ENCODE peak calls at places on chromosomes 7 and 10, in ten cellular contexts. J, F, P, M, X, T, G, E, U and Q are unnamed samples.

GRCh38 chr7:155994253-155994811 is 182.1 kb upstream of the SHH start:
- DNase-seq in M (no peak), G (no peak), F (no peak), X (no peak), E (no peak), U (no peak), P (no peak), J (no peak), T (no peak), Q (no peak)

GRCh38 chr7:45881759-45882464 is 6.4 kb upstream of the IGFBP1 start:
- DNase-seq in P (no peak), U (peak), G (no peak), E (no peak), J (no peak), F (peak), T (peak), M (no peak), X (no peak), Q (no peak)

GRCh38 chr10:13922591-13922990 is 335.8 kb downstream of the PRPF18 start:
- DNase-seq in X (no peak), E (no peak), T (no peak), G (no peak), U (no peak), F (peak), M (no peak), J (no peak), P (no peak), Q (peak)

GRCh38 chr7:11436317-11436716 is 395.7 kb downstream of the THSD7A start:
- DNase-seq in G (no peak), E (no peak), F (peak), U (no peak), J (no peak), X (no peak), T (no peak), P (no peak), M (no peak), Q (no peak)

GRCh38 chr7:362416-363096 is 72.6 kb downstream of the FOXL3 start:
- DNase-seq in P (peak), T (peak), U (no peak), E (no peak), X (no peak), G (no peak), M (no peak), J (no peak), F (peak), Q (no peak)

GRCh38 chr7:51045319-51046102 is 262.8 kb upstream of the GRB10 start:
- DNase-seq in F (peak), X (no peak), U (no peak), P (no peak), J (no peak), E (no peak), G (no peak), T (peak), M (no peak), Q (peak)

GRCh38 chr7:76310102-76310957 is 7.9 kb downstream of the HSPB1 start:
- DNase-seq in U (peak), E (no peak), T (no peak), F (no peak), P (no peak), X (peak), M (peak), J (peak), G (no peak), Q (no peak)

GRCh38 chr7:131027287-131027773 is 293.3 kb upstream of the KLF14 start:
- DNase-seq in P (peak), F (peak), J (peak), E (peak), G (no peak), M (no peak), U (peak), T (peak), X (peak), Q (no peak)

GRCh38 chr7:88262562-88262961 is 42.7 kb upstream of the SRI start:
- DNase-seq in X (no peak), J (no peak), G (no peak), E (no peak), T (no peak), U (no peak), M (no peak), F (no peak), P (no peak), Q (no peak)

GRCh38 chr10:112471878-112472487 is 25.0 kb downstream of the VTI1A start:
- DNase-seq in U (peak), M (no peak), G (peak), E (no peak), P (peak), F (peak), X (no peak), J (peak), T (peak), Q (no peak)

GRCh38 chr10:31028076-31028475 is 3.6 kb downstream of the ZNF438 start:
- DNase-seq in F (no peak), G (no peak), E (no peak), T (peak), U (no peak), P (no peak), M (no peak), J (no peak), X (no peak), Q (no peak)

GRCh38 chr7:41029072-41029492 is 673.8 kb downstream of the INHBA start:
- DNase-seq in M (no peak), X (no peak), E (no peak), G (no peak), U (peak), T (peak), F (peak), J (peak), P (no peak), Q (peak)

GRCh38 chr7:17521437-17521836 is 223.0 kb downstream of the AHR start:
- DNase-seq in M (no peak), G (no peak), P (no peak), F (peak), E (no peak), X (no peak), J (no peak), T (peak), U (no peak), Q (no peak)

GRCh38 chr7:17916786-17917185 is 23.5 kb downstream of the SNX13 start:
- DNase-seq in E (no peak), G (no peak), F (no peak), P (no peak), M (no peak), J (no peak), U (no peak), T (no peak), X (no peak), Q (no peak)

GRCh38 chr7:139651308-139651707 is 126.5 kb downstream of the HIPK2 start:
- DNase-seq in T (no peak), X (no peak), E (no peak), F (no peak), P (no peak), G (no peak), M (no peak), J (no peak), U (no peak), Q (no peak)

GRCh38 chr7:32155712-32156111 is 85.5 kb upstream of the PDE1C start:
- DNase-seq in G (no peak), T (peak), J (no peak), M (no peak), F (peak), P (no peak), U (no peak), X (no peak), E (no peak), Q (no peak)

GRCh38 chr10:15321431-15322321 is 49.4 kb downstream of the FAM171A1 start:
- DNase-seq in G (no peak), M (no peak), F (peak), T (peak), P (no peak), E (no peak), U (no peak), J (no peak), X (no peak), Q (peak)

GRCh38 chr7:133203490-133203889 is 49.4 kb upstream of the EXOC4 start:
- DNase-seq in F (no peak), E (no peak), J (no peak), U (no peak), T (no peak), M (no peak), P (no peak), G (no peak), X (no peak), Q (no peak)

GRCh38 chr7:158239290-158239981 is 348.2 kb downstream of the PTPRN2 start:
- DNase-seq in T (no peak), X (no peak), J (peak), P (no peak), M (no peak), E (no peak), F (no peak), G (no peak), U (peak), Q (no peak)

GRCh38 chr10:122331615-122332446 is 42.7 kb upstream of the PLEKHA1 start:
- DNase-seq in M (no peak), G (no peak), T (no peak), X (peak), J (peak), E (no peak), U (peak), F (no peak), P (no peak), Q (no peak)

GRCh38 chr7:17963281-17963680 is 23.0 kb upstream of the SNX13 start:
- DNase-seq in X (no peak), J (no peak), E (no peak), G (no peak), U (peak), T (peak), F (peak), M (no peak), P (no peak), Q (no peak)

GRCh38 chr10:131981429-131982184 is at the start of gene BNIP3:
- DNase-seq in T (peak), X (peak), G (peak), U (peak), E (peak), F (peak), P (peak), M (peak), J (peak), Q (peak)

GRCh38 chr7:41578700-41579099 is 124.2 kb downstream of the INHBA start:
- DNase-seq in X (no peak), M (no peak), U (peak), F (no peak), P (no peak), T (no peak), G (no peak), E (no peak), J (no peak), Q (peak)

GRCh38 chr10:95363303-95363912 is 72.6 kb upstream of the PDLIM1 start:
- DNase-seq in P (peak), G (peak), X (no peak), E (peak), J (peak), F (peak), T (peak), M (no peak), U (peak), Q (peak)

GRCh38 chr7:42142089-42142488 is 94.9 kb downstream of the GLI3 start:
- DNase-seq in U (no peak), J (no peak), G (no peak), E (no peak), F (no peak), M (no peak), T (no peak), X (no peak), P (no peak), Q (no peak)

GRCh38 chr7:105861252-105861651 is 15.1 kb downstream of the ATXN7L1 start:
- DNase-seq in U (no peak), J (no peak), M (no peak), F (no peak), P (no peak), X (no peak), E (no peak), G (no peak), T (no peak), Q (no peak)

GRCh38 chr10:132360766-132361447 is 28.9 kb downstream of the LRRC27 start:
- DNase-seq in U (peak), P (no peak), M (no peak), E (no peak), F (no peak), J (no peak), X (no peak), G (no peak), T (no peak), Q (no peak)

GRCh38 chr10:94088926-94089381 is 95.2 kb downstream of the PLCE1 start:
- DNase-seq in G (no peak), X (no peak), F (peak), E (no peak), U (no peak), P (no peak), T (peak), J (no peak), M (no peak), Q (no peak)

GRCh38 chr7:151808296-151809155 is 68.4 kb downstream of the PRKAG2 start:
- DNase-seq in P (no peak), M (no peak), X (no peak), U (no peak), T (no peak), E (no peak), G (no peak), F (peak), J (no peak), Q (peak)

GRCh38 chr7:24059775-24060174 is 224.2 kb upstream of the NPY start:
- DNase-seq in G (no peak), T (no peak), P (no peak), J (no peak), M (no peak), E (no peak), U (no peak), F (no peak), X (no peak), Q (no peak)

GRCh38 chr7:28106316-28106957 is 74.2 kb downstream of the JAZF1 start:
- DNase-seq in P (no peak), T (no peak), U (no peak), G (no peak), E (no peak), J (no peak), M (no peak), X (no peak), F (peak), Q (peak)

GRCh38 chr7:154440656-154441055 is 388.5 kb downstream of the DPP6 start:
- DNase-seq in P (no peak), F (no peak), T (no peak), E (no peak), X (no peak), G (no peak), J (no peak), M (no peak), U (no peak), Q (no peak)

GRCh38 chr10:69656719-69657269 is 26.7 kb downstream of the FAM241B start:
- DNase-seq in T (no peak), E (no peak), F (no peak), P (no peak), M (no peak), U (no peak), J (no peak), X (no peak), G (no peak), Q (no peak)

GRCh38 chr7:113684165-113684564 is 234.6 kb downstream of the PPP1R3A start:
- DNase-seq in E (no peak), M (no peak), T (no peak), F (no peak), U (no peak), G (no peak), P (no peak), X (no peak), J (no peak), Q (no peak)

GRCh38 chr7:94054130-94054529 is 50.0 kb upstream of the BET1 start:
- DNase-seq in U (no peak), G (no peak), X (no peak), E (no peak), T (no peak), J (no peak), F (no peak), P (no peak), M (no peak), Q (no peak)

GRCh38 chr10:125370578-125370977 is 210.2 kb upstream of the CTBP2 start:
- DNase-seq in E (no peak), T (no peak), U (no peak), J (peak), P (no peak), G (no peak), F (no peak), M (no peak), X (no peak), Q (no peak)

GRCh38 chr7:80415522-80415921 is 96.3 kb downstream of the GNAT3 start:
- DNase-seq in J (no peak), X (no peak), T (no peak), G (no peak), F (peak), P (no peak), U (no peak), M (no peak), E (no peak), Q (no peak)